ENCODE peak calls at places on chromosome 5, in four cellular contexts. V is left ventricle myocardium inferior, R is body of pancreas, U is Peyer's patch. Q is an unnamed sample.
A peak's percentile ranks its signal among the peaks of the same experiment; 100 is the strongest.

GRCh38 chr5:17256839-17257238 is 39.4 kb downstream of the BASP1 start:
- DNase-seq in V (no peak), R (no peak), U (no peak), Q (no peak)

GRCh38 chr5:1781726-1782384 is 17.8 kb downstream of the MRPL36 start:
- DNase-seq in V (no peak), R (no peak), U (peak; percentile 19), Q (no peak)

GRCh38 chr5:38738898-38739743 is 106.7 kb upstream of the OSMR start:
- DNase-seq in V (no peak), R (no peak), U (no peak), Q (no peak)

GRCh38 chr5:143319437-143320302 is 83.8 kb downstream of the NR3C1 start:
- DNase-seq in V (no peak), R (no peak), U (no peak), Q (no peak)

GRCh38 chr5:173689713-173690360 is 73.4 kb upstream of the BOD1 start:
- DNase-seq in V (no peak), R (peak; percentile 59), U (peak; percentile 55), Q (no peak)

GRCh38 chr5:174386306-174386705 is 338.1 kb upstream of the MSX2 start:
- DNase-seq in V (no peak), R (no peak), U (no peak), Q (no peak)

GRCh38 chr5:159341914-159342313 is 11.6 kb upstream of the IL12B start:
- DNase-seq in V (peak; percentile 38), R (peak; percentile 36), U (peak; percentile 67), Q (no peak)

GRCh38 chr5:179806250-179807045 is at the start of gene MGAT4B:
- DNase-seq in V (peak; percentile 80), R (peak; percentile 82), U (peak; percentile 88), Q (no peak)

GRCh38 chr5:141121563-141121962 is at the start of gene PCDHB4:
- DNase-seq in V (no peak), R (peak; percentile 69), U (no peak), Q (peak; percentile 16)

GRCh38 chr5:1865486-1865885 is 17.2 kb downstream of the IRX4 start:
- DNase-seq in V (no peak), R (no peak), U (no peak), Q (no peak)

GRCh38 chr5:157977957-157978505 is 119.1 kb upstream of the CLINT1 start:
- DNase-seq in V (peak; percentile 24), R (no peak), U (no peak), Q (no peak)

GRCh38 chr5:95810305-95811125 is 12.0 kb downstream of the GLRX start:
- DNase-seq in V (no peak), R (no peak), U (no peak), Q (no peak)

GRCh38 chr5:172165465-172165864 is 22.6 kb downstream of the STK10 start:
- DNase-seq in V (no peak), R (no peak), U (no peak), Q (no peak)

GRCh38 chr5:172160506-172160905 is 27.5 kb downstream of the STK10 start:
- DNase-seq in V (no peak), R (no peak), U (no peak), Q (no peak)

GRCh38 chr5:172164773-172165212 is 23.2 kb downstream of the STK10 start:
- DNase-seq in V (peak; percentile 58), R (no peak), U (no peak), Q (no peak)

GRCh38 chr5:172163346-172163745 is 24.7 kb downstream of the STK10 start:
- DNase-seq in V (peak; percentile 48), R (no peak), U (no peak), Q (no peak)

DNA sequence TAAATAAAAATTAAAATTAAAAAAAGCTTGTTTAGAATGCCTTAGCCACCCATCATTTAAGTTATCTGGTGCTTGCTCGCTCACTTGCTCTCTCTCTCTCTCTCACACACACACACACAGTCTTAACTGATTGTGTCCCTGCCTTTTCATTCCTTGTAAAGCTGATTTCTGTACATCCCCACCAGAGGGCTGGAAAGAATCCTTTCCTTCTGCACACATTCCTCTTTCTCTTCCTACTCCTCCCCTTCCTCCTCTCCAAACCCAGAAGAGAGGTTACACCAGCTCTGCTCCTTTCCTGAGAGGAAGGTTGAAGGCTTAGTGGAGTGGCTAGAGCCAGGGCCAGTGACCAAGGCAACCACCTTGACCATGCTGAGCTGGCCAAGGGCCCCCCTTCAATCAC is 25.7 kb downstream of the STK10 start:
- DNase-seq in V (no peak), R (no peak), U (no peak), Q (no peak)
- H3K4me1 ChIP-seq in V (peaks cover 49% of the 10 kb centered on the region), R (peaks cover 7% of the 10 kb centered on the region), U (no peaks in the 10 kb centered on the region), Q (peaks cover 10% of the 10 kb centered on the region)

GRCh38 chr5:113050606-113051391 is 74.2 kb downstream of the DCP2 start:
- DNase-seq in V (no peak), R (no peak), U (no peak), Q (no peak)
- H3K4me1 ChIP-seq in V (peaks cover 37% of the 10 kb centered on the region), R (no peaks in the 10 kb centered on the region), U (no peaks in the 10 kb centered on the region), Q (no peaks in the 10 kb centered on the region)

DNA sequence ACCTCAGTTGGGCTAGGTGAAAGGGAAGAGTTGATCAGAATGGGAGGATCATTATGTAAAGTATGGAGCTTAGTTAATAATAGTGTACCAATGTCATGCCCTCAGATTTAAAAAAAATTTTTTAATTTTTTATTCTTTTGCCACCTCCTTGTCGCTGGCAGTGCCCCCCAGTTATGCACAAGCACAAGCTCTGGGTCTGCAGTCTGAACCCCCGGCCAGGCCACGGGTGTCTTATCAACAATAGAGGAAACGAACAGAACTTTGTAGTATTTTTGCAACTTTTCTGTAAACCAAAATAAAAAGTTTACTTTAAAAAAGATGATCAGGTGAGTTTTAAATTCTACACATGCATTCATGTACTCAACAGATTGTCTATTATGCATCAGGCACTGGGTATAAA is 1.4 kb upstream of the GM2A start:
- DNase-seq in V (no peak), R (no peak), U (no peak), Q (no peak)
- H3K4me1 ChIP-seq in V (peaks cover 41% of the 10 kb centered on the region), R (peaks cover 45% of the 10 kb centered on the region), U (no peaks in the 10 kb centered on the region), Q (no peaks in the 10 kb centered on the region)

GRCh38 chr5:176995896-176996767 is 10.4 kb downstream of the UIMC1 start:
- DNase-seq in V (no peak), R (no peak), U (no peak), Q (no peak)

GRCh38 chr5:176998828-176999227 is 7.8 kb downstream of the UIMC1 start:
- DNase-seq in V (no peak), R (no peak), U (no peak), Q (no peak)

GRCh38 chr5:176995122-176995490 is 11.5 kb downstream of the UIMC1 start:
- DNase-seq in V (no peak), R (no peak), U (no peak), Q (no peak)

GRCh38 chr5:176996780-176997179 is 9.8 kb downstream of the UIMC1 start:
- DNase-seq in V (no peak), R (no peak), U (no peak), Q (no peak)

GRCh38 chr5:176994460-176995121 is 12.0 kb downstream of the UIMC1 start:
- DNase-seq in V (peak; percentile 29), R (peak; percentile 62), U (peak; percentile 78), Q (no peak)
- H3K4me1 ChIP-seq in V (peaks cover 52% of the 10 kb centered on the region), R (peaks cover 40% of the 10 kb centered on the region), U (peaks cover 6% of the 10 kb centered on the region), Q (no peaks in the 10 kb centered on the region)

DNA sequence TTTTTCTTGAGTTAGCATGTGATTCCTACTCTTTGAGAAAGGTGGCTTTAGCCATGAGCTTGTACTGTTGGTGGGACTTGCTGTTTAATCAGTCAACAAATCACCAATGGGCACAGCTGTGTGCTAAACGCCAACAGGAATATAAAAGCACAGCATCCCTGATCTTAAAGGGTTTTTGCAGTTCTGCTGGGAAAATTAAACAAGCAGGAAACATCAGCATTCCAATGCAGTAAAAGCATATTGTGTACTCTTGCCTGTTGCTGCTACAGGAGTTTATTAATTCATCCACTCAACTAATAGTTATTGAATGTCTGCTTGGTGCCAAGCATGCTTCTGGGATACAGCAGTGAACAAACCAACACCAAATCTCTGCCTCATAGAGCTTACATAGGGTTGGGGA is 27.4 kb upstream of the F2RL1 start:
- DNase-seq in V (no peak), R (no peak), U (no peak), Q (no peak)
- H3K4me1 ChIP-seq in V (peaks cover 49% of the 10 kb centered on the region), R (peaks cover 20% of the 10 kb centered on the region), U (no peaks in the 10 kb centered on the region), Q (no peaks in the 10 kb centered on the region)

GRCh38 chr5:119343042-119343441 is 12.8 kb upstream of the TNFAIP8 start:
- DNase-seq in V (no peak), R (no peak), U (no peak), Q (no peak)
- H3K4me1 ChIP-seq in V (peaks cover 42% of the 10 kb centered on the region), R (peaks cover 7% of the 10 kb centered on the region), U (peaks cover 25% of the 10 kb centered on the region), Q (peaks cover 2% of the 10 kb centered on the region)

DNA sequence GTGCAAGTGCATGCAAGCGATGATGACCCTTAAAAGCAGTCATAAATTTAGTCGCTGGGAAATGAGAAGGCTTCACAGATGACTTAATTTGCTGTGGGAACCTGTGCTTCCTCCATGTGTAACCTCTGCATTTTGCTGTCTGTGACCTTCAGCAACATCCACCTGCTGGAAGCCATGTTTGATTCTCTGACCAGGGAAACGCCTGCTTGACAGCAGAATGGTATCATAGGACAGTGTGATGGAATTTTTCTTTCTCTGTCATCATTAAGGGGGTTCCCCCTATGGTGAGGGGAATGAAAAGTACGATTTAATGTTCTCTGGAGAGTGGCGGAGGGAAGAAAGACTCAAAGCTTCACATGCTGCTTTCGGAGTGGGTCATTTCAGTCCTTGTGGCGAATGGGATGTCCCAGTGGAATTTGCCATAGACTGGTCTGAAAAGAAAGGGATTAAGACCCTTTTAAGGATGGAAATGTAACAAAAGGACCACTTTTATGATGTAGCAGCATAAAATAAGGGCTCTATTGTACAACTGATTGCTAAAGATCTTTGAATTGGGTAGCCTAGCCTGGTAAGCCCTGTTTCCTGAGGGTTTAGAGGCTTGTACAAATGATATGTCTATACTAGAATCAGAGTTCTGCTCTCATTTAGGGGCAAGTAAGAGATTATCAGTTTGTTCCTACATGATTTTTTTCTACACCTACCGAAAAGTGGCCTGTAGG is 904.7 kb downstream of the NR2F1-AS1 start:
- DNase-seq in V (no peak), R (no peak), U (no peak), Q (no peak)
- H3K4me1 ChIP-seq in V (no peaks in the 10 kb centered on the region), R (no peaks in the 10 kb centered on the region), U (no peaks in the 10 kb centered on the region), Q (no peaks in the 10 kb centered on the region)

GRCh38 chr5:52811067-52811749 is 23.5 kb downstream of the ITGA1 start:
- DNase-seq in V (no peak), R (no peak), U (no peak), Q (no peak)
- H3K4me1 ChIP-seq in V (peaks cover 86% of the 10 kb centered on the region), R (no peaks in the 10 kb centered on the region), U (no peaks in the 10 kb centered on the region), Q (no peaks in the 10 kb centered on the region)